ENCODE peak calls at places on chromosomes 2 and 18, in eight cellular contexts. F is kidney epithelial cell; D is nucleus accumbens; X is amygdala; W is DMS153; G is upper lobe of right lung; N is naive thymus-derived CD8-positive, alpha-beta T cell; E is Calu3. I is an unnamed sample.

GRCh38 chr2:97267411-97268074 is 154.6 kb downstream of the ANKRD36 start:
- DNase-seq in D (no peak), X (no peak), E (no peak), G (peak; percentile 60), W (no peak), N (peak; percentile 1), F (no peak), I (no peak)

GRCh38 chr2:181581534-181581933 is 75.4 kb downstream of the CERKL start:
- DNase-seq in D (no peak), N (no peak), F (no peak), W (no peak), E (peak; percentile 19), G (no peak), X (no peak), I (no peak)

GRCh38 chr2:149033716-149034115 is 4.8 kb upstream of the LYPD6B start:
- DNase-seq in E (no peak), X (no peak), F (no peak), W (peak; percentile 91), G (no peak), N (no peak), D (no peak), I (no peak)

GRCh38 chr2:160917850-160918249 is 242.4 kb upstream of the TANK start:
- DNase-seq in E (no peak), W (no peak), D (no peak), X (no peak), N (no peak), G (no peak), F (peak; percentile 54), I (no peak)

GRCh38 chr18:36376361-36376760 is 78.8 kb downstream of the FHOD3 start:
- DNase-seq in E (no peak), W (no peak), D (no peak), N (no peak), X (no peak), G (no peak), F (no peak), I (no peak)

GRCh38 chr2:191910518-191910917 is 63.6 kb upstream of the CAVIN2 start:
- DNase-seq in X (no peak), F (peak; percentile 56), E (no peak), N (no peak), W (no peak), D (no peak), G (no peak), I (no peak)

GRCh38 chr2:58651930-58652329 is 410.8 kb upstream of the FANCL start:
- DNase-seq in G (no peak), N (no peak), F (no peak), X (no peak), W (no peak), E (no peak), D (no peak), I (no peak)

GRCh38 chr2:152241956-152242355 is 66.4 kb upstream of the STAM2 start:
- DNase-seq in G (no peak), X (no peak), F (no peak), N (no peak), E (no peak), D (no peak), W (no peak), I (no peak)

GRCh38 chr2:170715062-170715931 is at the start of gene SP5:
- DNase-seq in D (no peak), X (no peak), F (peak; percentile 18), G (peak; percentile 87), W (peak; percentile 29), E (peak; percentile 55), N (peak; percentile 22), I (no peak)

GRCh38 chr2:7966032-7966431 is 715.8 kb upstream of the ID2 start:
- DNase-seq in N (no peak), W (no peak), X (no peak), E (no peak), D (no peak), G (no peak), F (no peak), I (no peak)

GRCh38 chr2:241706539-241706938 is 4.7 kb downstream of the ING5 start:
- DNase-seq in F (no peak), N (no peak), D (no peak), W (no peak), G (no peak), X (no peak), E (no peak), I (no peak)

GRCh38 chr2:72035518-72036172 is 112.0 kb downstream of the CYP26B1 start:
- DNase-seq in X (no peak), E (no peak), G (peak; percentile 43), N (no peak), W (no peak), D (no peak), F (no peak), I (no peak)

GRCh38 chr2:220297093-220297492 is 669.7 kb downstream of the SLC4A3 start:
- DNase-seq in G (no peak), E (no peak), X (no peak), F (no peak), N (no peak), W (no peak), D (no peak), I (no peak)

GRCh38 chr2:72414108-72414507 is 266.4 kb upstream of the CYP26B1 start:
- DNase-seq in D (no peak), X (no peak), F (no peak), W (no peak), N (no peak), E (no peak), G (no peak), I (no peak)

GRCh38 chr2:20618468-20618885 is 32.4 kb downstream of the HS1BP3 start:
- DNase-seq in E (no peak), F (no peak), D (no peak), X (no peak), W (no peak), N (no peak), G (peak; percentile 79), I (no peak)

GRCh38 chr2:236862961-236863728 is 222.5 kb upstream of the COPS8 start:
- DNase-seq in G (no peak), W (no peak), N (no peak), F (peak; percentile 83), X (no peak), D (peak; percentile 8), E (no peak), I (peak; percentile 15)

GRCh38 chr2:121699421-121700328 is 37.0 kb downstream of the NIFK start:
- DNase-seq in F (peak; percentile 90), E (peak; percentile 88), G (peak; percentile 67), W (peak; percentile 20), X (no peak), D (no peak), N (peak; percentile 41), I (peak; percentile 76)

GRCh38 chr2:393711-394696 is 106.1 kb upstream of the ALKAL2 start:
- DNase-seq in D (peak; percentile 40), F (peak; percentile 90), E (peak; percentile 37), W (peak; percentile 7), N (peak; percentile 33), X (peak; percentile 69), G (peak; percentile 57), I (no peak)

GRCh38 chr2:152594022-152594712 is 123.1 kb downstream of the PRPF40A start:
- DNase-seq in N (no peak), F (no peak), X (no peak), D (no peak), E (no peak), G (no peak), W (no peak), I (no peak)

GRCh38 chr2:215780313-215780712 is 233.0 kb downstream of the MREG start:
- DNase-seq in G (no peak), E (no peak), W (no peak), D (no peak), X (no peak), F (no peak), N (no peak), I (no peak)

GRCh38 chr18:75879196-75879595 is 451.7 kb upstream of the SMIM21 start:
- DNase-seq in N (no peak), D (no peak), X (no peak), G (no peak), F (no peak), W (no peak), E (no peak), I (no peak)

GRCh38 chr2:129074526-129074925 is 755.9 kb upstream of the HS6ST1 start:
- DNase-seq in W (no peak), F (no peak), X (no peak), G (no peak), N (no peak), D (no peak), E (no peak), I (no peak)

GRCh38 chr2:30655660-30656059 is 151.6 kb downstream of the CAPN13 start:
- DNase-seq in N (no peak), F (no peak), G (no peak), X (no peak), E (no peak), D (no peak), W (no peak), I (no peak)

GRCh38 chr18:55473534-55473933 is 114.5 kb downstream of the TCF4 start:
- DNase-seq in X (no peak), F (no peak), G (no peak), W (no peak), E (no peak), N (no peak), D (no peak), I (no peak)

GRCh38 chr2:85071096-85071495 is 62.1 kb upstream of the TCF7L1 start:
- DNase-seq in G (no peak), W (no peak), X (no peak), E (no peak), N (no peak), D (no peak), F (no peak), I (no peak)

GRCh38 chr2:133506962-133507361 is 61.3 kb downstream of the NCKAP5 start:
- DNase-seq in E (no peak), F (no peak), D (no peak), G (no peak), X (no peak), N (no peak), W (no peak), I (no peak)

GRCh38 chr2:128215897-128216645 is 102.6 kb downstream of the HS6ST1 start:
- DNase-seq in E (no peak), N (no peak), F (no peak), X (no peak), D (no peak), W (no peak), G (no peak), I (no peak)

GRCh38 chr2:103506812-103507211 is 745.0 kb downstream of the TMEM182 start:
- DNase-seq in X (no peak), D (no peak), W (no peak), N (no peak), E (no peak), F (no peak), G (no peak), I (no peak)

GRCh38 chr2:217662984-217663602 is 339.7 kb downstream of the TNS1 start:
- DNase-seq in E (no peak), X (no peak), F (no peak), G (no peak), D (no peak), W (no peak), N (no peak), I (no peak)

GRCh38 chr2:237631801-237632585 is 4.6 kb downstream of the LRRFIP1 start:
- DNase-seq in W (no peak), X (no peak), N (no peak), G (peak; percentile 48), F (no peak), E (no peak), D (no peak), I (no peak)

GRCh38 chr2:74894261-74895030 is 60.5 kb downstream of the HK2 start:
- DNase-seq in W (no peak), F (peak; percentile 25), X (no peak), G (no peak), D (no peak), N (no peak), E (no peak), I (no peak)

I was measured in retinal pigment epithelial cell.